ENCODE peak calls at places on chromosomes 1 and 21, in six cellular contexts. One of them, this sample, is unnamed.

GRCh38 chr1:216005916-216006315 is 417.3 kb downstream of the USH2A start:
- DNase-seq in HCT116: no peak
- DNase-seq in transverse colon: no peak
- DNase-seq in AG10803: no peak
- DNase-seq in GM12864: peak; percentile 15
- DNase-seq in osteocyte: no peak
- DNase-seq in this sample: no peak

GRCh38 chr1:174040387-174040786 is 18.2 kb upstream of the RC3H1 start:
- DNase-seq in osteocyte: no peak
- DNase-seq in HCT116: peak; percentile 49
- DNase-seq in AG10803: peak; percentile 59
- DNase-seq in transverse colon: no peak
- DNase-seq in GM12864: no peak
- DNase-seq in this sample: peak; percentile 69

GRCh38 chr1:151867321-151867720 is 13.8 kb upstream of the THEM5 start:
- DNase-seq in AG10803: peak; percentile 36
- DNase-seq in transverse colon: no peak
- DNase-seq in osteocyte: no peak
- DNase-seq in HCT116: no peak
- DNase-seq in GM12864: no peak
- DNase-seq in this sample: no peak

GRCh38 chr1:109397451-109398342 is at the start of gene SORT1:
- DNase-seq in transverse colon: peak; percentile 85
- DNase-seq in osteocyte: peak; percentile 94
- DNase-seq in GM12864: no peak
- DNase-seq in HCT116: peak; percentile 74
- DNase-seq in AG10803: peak; percentile 71
- DNase-seq in this sample: peak; percentile 85

GRCh38 chr1:3275471-3276340 is 178.8 kb upstream of the ARHGEF16 start:
- DNase-seq in GM12864: no peak
- DNase-seq in HCT116: no peak
- DNase-seq in AG10803: peak; percentile 11
- DNase-seq in osteocyte: no peak
- DNase-seq in transverse colon: no peak
- DNase-seq in this sample: no peak

GRCh38 chr1:167641786-167642500 is 11.9 kb downstream of the RCSD1 start:
- DNase-seq in osteocyte: no peak
- DNase-seq in AG10803: no peak
- DNase-seq in transverse colon: no peak
- DNase-seq in HCT116: no peak
- DNase-seq in GM12864: no peak
- DNase-seq in this sample: no peak

GRCh38 chr1:22118291-22118992 is 24.5 kb downstream of the WNT4 start:
- DNase-seq in HCT116: no peak
- DNase-seq in AG10803: no peak
- DNase-seq in transverse colon: no peak
- DNase-seq in osteocyte: no peak
- DNase-seq in GM12864: no peak
- DNase-seq in this sample: no peak

GRCh38 chr1:208043690-208044089 is 132.8 kb upstream of the CD34 start:
- DNase-seq in transverse colon: no peak
- DNase-seq in HCT116: no peak
- DNase-seq in AG10803: no peak
- DNase-seq in GM12864: no peak
- DNase-seq in osteocyte: no peak
- DNase-seq in this sample: no peak

GRCh38 chr1:28110555-28110954 is 22.1 kb upstream of the EYA3 start:
- DNase-seq in AG10803: no peak
- DNase-seq in osteocyte: no peak
- DNase-seq in GM12864: no peak
- DNase-seq in HCT116: no peak
- DNase-seq in transverse colon: no peak
- DNase-seq in this sample: no peak

DNA sequence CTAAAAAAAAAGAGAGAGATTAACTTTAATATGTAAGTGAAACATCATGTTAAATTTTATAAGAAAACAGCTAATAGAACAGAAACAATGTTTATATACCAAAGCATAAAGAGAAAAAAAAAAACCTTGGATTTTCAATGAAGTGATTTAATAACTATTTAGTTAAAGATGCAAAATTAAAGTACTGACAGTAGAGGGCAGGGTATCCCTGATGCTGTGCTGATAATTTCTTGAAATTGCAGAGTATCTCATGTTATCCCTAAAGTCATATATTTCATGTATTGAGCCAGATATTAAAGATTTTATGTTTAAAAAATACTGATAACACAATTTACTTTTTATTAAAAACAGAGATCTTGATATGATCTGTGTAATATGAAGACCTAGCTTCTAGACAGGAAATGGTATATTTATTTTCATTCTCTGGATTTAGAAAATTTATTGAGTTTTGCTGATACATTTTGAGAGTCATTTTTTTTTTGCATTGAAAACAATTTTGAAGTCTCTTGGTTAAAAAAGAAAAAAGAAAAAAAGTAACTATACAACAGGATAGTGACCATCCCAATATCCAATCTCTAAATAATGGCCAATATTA is 273.2 kb downstream of the USP25 start:
- DNase-seq in transverse colon: no peak
- DNase-seq in HCT116: no peak
- DNase-seq in GM12864: no peak
- DNase-seq in osteocyte: no peak
- DNase-seq in AG10803: peak; percentile 34
- DNase-seq in this sample: no peak
- TF ChIP-seq CTCF in transverse colon: no peak
- TF ChIP-seq CTCF in HCT116: no peak
- TF ChIP-seq CTCF in GM12864: no peak
- TF ChIP-seq CTCF in osteocyte: peak; percentile 67
- TF ChIP-seq CTCF in AG10803: peak; percentile 68
- TF ChIP-seq CTCF in this sample: no peak

GRCh38 chr1:103945774-103946173 is 196.1 kb downstream of the AMY1C start:
- DNase-seq in transverse colon: no peak
- DNase-seq in GM12864: no peak
- DNase-seq in AG10803: no peak
- DNase-seq in HCT116: no peak
- DNase-seq in osteocyte: no peak
- DNase-seq in this sample: no peak

GRCh38 chr1:103953386-103953785 is 203.7 kb downstream of the AMY1C start:
- DNase-seq in osteocyte: no peak
- DNase-seq in AG10803: no peak
- DNase-seq in GM12864: no peak
- DNase-seq in transverse colon: no peak
- DNase-seq in HCT116: no peak
- DNase-seq in this sample: no peak

GRCh38 chr1:103949714-103950113 is 200.0 kb downstream of the AMY1C start:
- DNase-seq in HCT116: no peak
- DNase-seq in AG10803: no peak
- DNase-seq in transverse colon: no peak
- DNase-seq in osteocyte: no peak
- DNase-seq in GM12864: no peak
- DNase-seq in this sample: no peak

GRCh38 chr1:103948526-103948925 is 198.8 kb downstream of the AMY1C start:
- DNase-seq in osteocyte: no peak
- DNase-seq in HCT116: no peak
- DNase-seq in GM12864: no peak
- DNase-seq in transverse colon: no peak
- DNase-seq in AG10803: no peak
- DNase-seq in this sample: no peak
- TF ChIP-seq CTCF in osteocyte: peak; percentile 48
- TF ChIP-seq CTCF in HCT116: no peak
- TF ChIP-seq CTCF in GM12864: peak; percentile 15
- TF ChIP-seq CTCF in transverse colon: peak; percentile 4
- TF ChIP-seq CTCF in AG10803: no peak
- TF ChIP-seq CTCF in this sample: no peak

GRCh38 chr1:150808134-150808533 is at the start of gene CTSK:
- DNase-seq in transverse colon: no peak
- DNase-seq in HCT116: no peak
- DNase-seq in GM12864: no peak
- DNase-seq in osteocyte: no peak
- DNase-seq in AG10803: peak; percentile 51
- DNase-seq in this sample: no peak

GRCh38 chr1:150805899-150806298 is 2.2 kb downstream of the CTSK start:
- DNase-seq in osteocyte: no peak
- DNase-seq in transverse colon: no peak
- DNase-seq in AG10803: no peak
- DNase-seq in HCT116: no peak
- DNase-seq in GM12864: no peak
- DNase-seq in this sample: no peak

GRCh38 chr1:150807257-150807637 is 813 bp downstream of the CTSK start:
- DNase-seq in transverse colon: no peak
- DNase-seq in GM12864: no peak
- DNase-seq in osteocyte: no peak
- DNase-seq in AG10803: peak; percentile 66
- DNase-seq in HCT116: no peak
- DNase-seq in this sample: no peak

GRCh38 chr1:150807674-150808073 is 386 bp downstream of the CTSK start:
- DNase-seq in GM12864: no peak
- DNase-seq in transverse colon: no peak
- DNase-seq in AG10803: no peak
- DNase-seq in osteocyte: no peak
- DNase-seq in HCT116: no peak
- DNase-seq in this sample: no peak

GRCh38 chr1:150804671-150805070 is 3.4 kb downstream of the CTSK start:
- DNase-seq in AG10803: no peak
- DNase-seq in osteocyte: no peak
- DNase-seq in HCT116: no peak
- DNase-seq in GM12864: no peak
- DNase-seq in transverse colon: no peak
- DNase-seq in this sample: no peak
- TF ChIP-seq CTCF in AG10803: no peak
- TF ChIP-seq CTCF in osteocyte: no peak
- TF ChIP-seq CTCF in HCT116: no peak
- TF ChIP-seq CTCF in GM12864: no peak
- TF ChIP-seq CTCF in transverse colon: no peak
- TF ChIP-seq CTCF in this sample: no peak

GRCh38 chr1:116826818-116827606 is 72.8 kb downstream of the CD2 start:
- DNase-seq in GM12864: peak; percentile 87
- DNase-seq in osteocyte: no peak
- DNase-seq in HCT116: no peak
- DNase-seq in AG10803: no peak
- DNase-seq in transverse colon: no peak
- DNase-seq in this sample: peak; percentile 1

GRCh38 chr1:116825400-116825734 is 71.1 kb downstream of the CD2 start:
- DNase-seq in transverse colon: peak; percentile 65
- DNase-seq in GM12864: no peak
- DNase-seq in osteocyte: no peak
- DNase-seq in HCT116: no peak
- DNase-seq in AG10803: no peak
- DNase-seq in this sample: no peak

GRCh38 chr1:116824631-116825399 is 70.6 kb downstream of the CD2 start:
- DNase-seq in AG10803: no peak
- DNase-seq in transverse colon: no peak
- DNase-seq in HCT116: no peak
- DNase-seq in osteocyte: no peak
- DNase-seq in GM12864: no peak
- DNase-seq in this sample: no peak

GRCh38 chr1:116827607-116828125 is 73.4 kb downstream of the CD2 start:
- DNase-seq in transverse colon: no peak
- DNase-seq in HCT116: no peak
- DNase-seq in GM12864: no peak
- DNase-seq in osteocyte: no peak
- DNase-seq in AG10803: no peak
- DNase-seq in this sample: no peak

DNA sequence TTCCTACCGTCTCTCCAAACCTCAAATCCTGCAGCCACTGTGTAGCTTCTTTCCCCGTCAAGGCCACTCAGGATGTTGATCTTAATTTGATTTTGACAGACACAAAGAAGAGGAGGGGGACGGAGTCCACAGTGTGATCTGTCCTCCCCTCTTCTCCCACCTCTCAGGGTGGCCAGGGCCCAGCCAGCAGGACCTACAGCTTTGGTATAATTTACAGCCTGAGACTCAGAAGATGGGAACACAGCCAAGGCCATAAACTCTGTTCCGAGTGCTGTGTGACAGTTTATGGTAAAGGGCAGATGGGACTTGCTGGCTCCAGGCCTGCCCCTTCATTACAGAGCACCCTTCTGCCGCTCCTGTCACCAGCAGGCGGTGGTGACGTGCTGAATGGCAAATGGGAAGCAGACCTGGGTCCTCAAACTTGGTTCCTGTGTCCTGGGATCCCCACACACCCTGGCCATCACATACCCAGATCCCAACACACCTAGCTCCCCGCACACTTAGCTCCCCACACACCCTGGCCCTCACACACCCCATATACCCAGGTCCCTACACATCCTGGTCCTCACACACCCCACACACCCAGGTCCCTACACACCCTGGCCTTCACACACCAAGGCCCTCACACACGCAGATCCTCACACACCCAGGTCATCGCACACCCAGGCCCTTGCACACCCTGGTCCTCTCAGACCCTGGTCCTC is 71.7 kb downstream of the CD2 start:
- DNase-seq in HCT116: no peak
- DNase-seq in transverse colon: peak; percentile 88
- DNase-seq in osteocyte: no peak
- DNase-seq in AG10803: no peak
- DNase-seq in GM12864: no peak
- DNase-seq in this sample: no peak
- TF ChIP-seq CTCF in HCT116: no peak
- TF ChIP-seq CTCF in transverse colon: peak; percentile 6
- TF ChIP-seq CTCF in osteocyte: no peak
- TF ChIP-seq CTCF in AG10803: no peak
- TF ChIP-seq CTCF in GM12864: no peak
- TF ChIP-seq CTCF in this sample: no peak

GRCh38 chr1:93681549-93682412 is at the start of gene BCAR3:
- DNase-seq in GM12864: no peak
- DNase-seq in AG10803: peak; percentile 83
- DNase-seq in osteocyte: peak; percentile 89
- DNase-seq in transverse colon: peak; percentile 78
- DNase-seq in HCT116: no peak
- DNase-seq in this sample: peak; percentile 82
- TF ChIP-seq CTCF in GM12864: peak; percentile 39
- TF ChIP-seq CTCF in AG10803: no peak
- TF ChIP-seq CTCF in osteocyte: peak; percentile 39
- TF ChIP-seq CTCF in transverse colon: peak; percentile 19
- TF ChIP-seq CTCF in HCT116: no peak
- TF ChIP-seq CTCF in this sample: no peak

GRCh38 chr1:161763522-161764098 is 2.5 kb upstream of the ATF6 start:
- DNase-seq in transverse colon: no peak
- DNase-seq in HCT116: peak; percentile 75
- DNase-seq in osteocyte: no peak
- DNase-seq in AG10803: no peak
- DNase-seq in GM12864: no peak
- DNase-seq in this sample: peak; percentile 56
- TF ChIP-seq CTCF in transverse colon: peak; percentile 40
- TF ChIP-seq CTCF in HCT116: peak; percentile 71
- TF ChIP-seq CTCF in osteocyte: peak; percentile 50
- TF ChIP-seq CTCF in AG10803: peak; percentile 52
- TF ChIP-seq CTCF in GM12864: peak; percentile 69
- TF ChIP-seq CTCF in this sample: no peak

DNA sequence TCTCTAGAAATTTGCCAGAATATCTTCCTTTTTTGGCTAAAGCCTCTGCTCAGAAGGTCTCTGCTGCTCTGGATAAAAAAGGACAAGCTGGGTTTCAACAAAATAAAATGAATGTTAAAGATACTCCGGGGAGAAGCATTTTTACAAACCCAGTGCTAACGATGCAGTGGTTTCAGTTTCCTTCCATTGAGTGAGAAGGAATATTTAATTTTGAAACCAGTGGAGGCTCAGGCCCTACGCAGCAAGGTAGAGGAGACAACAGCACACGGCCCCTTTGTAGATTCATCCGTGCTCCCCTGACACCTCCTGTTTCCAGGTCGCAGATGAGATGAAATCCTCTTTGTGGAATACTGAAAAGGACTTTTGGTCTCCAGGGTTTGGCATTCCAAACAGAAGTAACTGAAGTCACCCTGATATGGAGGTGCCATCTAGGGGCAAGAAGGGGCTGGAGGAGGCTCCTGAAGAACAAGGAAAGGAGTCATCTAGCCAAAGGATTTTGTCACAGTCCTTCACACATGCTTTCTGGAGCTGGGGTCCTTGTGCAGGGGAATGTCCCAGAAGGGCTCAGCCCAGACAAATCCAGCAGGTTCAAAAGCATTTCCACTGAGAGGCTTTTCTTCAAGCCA is 65.7 kb upstream of the SYT6 start:
- DNase-seq in osteocyte: no peak
- DNase-seq in HCT116: no peak
- DNase-seq in GM12864: no peak
- DNase-seq in AG10803: peak; percentile 25
- DNase-seq in transverse colon: no peak
- DNase-seq in this sample: no peak
- TF ChIP-seq CTCF in osteocyte: peak; percentile 44
- TF ChIP-seq CTCF in HCT116: peak; percentile 17
- TF ChIP-seq CTCF in GM12864: no peak
- TF ChIP-seq CTCF in AG10803: peak; percentile 42
- TF ChIP-seq CTCF in transverse colon: no peak
- TF ChIP-seq CTCF in this sample: no peak